ENCODE peak calls at places on chromosomes 2 and 18, in ten cellular contexts. C is heart left ventricle; N is right atrium auricular region; U is choroid plexus epithelial cell; X is Panc1; F is body of pancreas; I is heart right ventricle; M is CD4-positive, alpha-beta T cell; K is mucosa of descending colon; O is adrenal gland. S is an unnamed sample.

GRCh38 chr2:127261835-127262234 is 32.1 kb downstream of the ERCC3 start:
- DNase-seq in U (peak), X (no peak), O (no peak), K (no peak), M (no peak), I (no peak), N (no peak), C (no peak), F (no peak), S (peak)

GRCh38 chr2:71784734-71785549 is 331.6 kb downstream of the DYSF start:
- DNase-seq in N (peak), F (no peak), U (peak), K (peak), C (no peak), O (peak), X (peak), M (no peak), I (peak), S (no peak)

GRCh38 chr2:12712871-12713270 is 3.9 kb upstream of the TRIB2 start:
- DNase-seq in N (no peak), O (no peak), C (no peak), F (no peak), I (no peak), X (no peak), K (no peak), M (no peak), U (peak), S (no peak)

GRCh38 chr18:62576277-62576676 is 53.5 kb downstream of the ZCCHC2 start:
- DNase-seq in I (no peak), O (no peak), M (no peak), F (no peak), X (no peak), K (no peak), U (no peak), C (no peak), N (no peak), S (no peak)

GRCh38 chr2:156615836-156616322 is 179.7 kb downstream of the GPD2 start:
- DNase-seq in M (no peak), N (no peak), F (no peak), U (no peak), O (no peak), X (no peak), C (no peak), I (no peak), K (no peak), S (no peak)

GRCh38 chr2:28296904-28297303 is 95.8 kb upstream of the FOSL2 start:
- DNase-seq in I (no peak), F (no peak), U (no peak), N (no peak), O (no peak), M (no peak), K (no peak), C (no peak), X (no peak), S (no peak)

GRCh38 chr2:232342635-232343565 is 35.7 kb upstream of the ALPP start:
- DNase-seq in X (no peak), C (no peak), K (no peak), N (no peak), F (no peak), O (no peak), M (no peak), U (no peak), I (no peak), S (no peak)

GRCh38 chr2:239495816-239496371 is 95.1 kb upstream of the HDAC4 start:
- DNase-seq in N (no peak), I (no peak), X (no peak), O (no peak), M (no peak), F (no peak), U (no peak), C (no peak), K (no peak), S (no peak)

GRCh38 chr2:65015731-65016130 is 26.5 kb downstream of the SLC1A4 start:
- DNase-seq in C (no peak), F (no peak), M (no peak), N (no peak), X (no peak), I (no peak), K (no peak), O (no peak), U (no peak), S (no peak)

GRCh38 chr2:222608081-222608480 is 47.8 kb downstream of the FARSB start:
- DNase-seq in N (no peak), X (no peak), F (no peak), M (no peak), C (no peak), I (no peak), K (no peak), O (no peak), U (no peak), S (no peak)

GRCh38 chr2:88517759-88518201 is 65.3 kb upstream of the FOXI3 start:
- DNase-seq in F (no peak), X (no peak), N (no peak), M (no peak), K (no peak), U (no peak), O (no peak), C (no peak), I (no peak), S (no peak)

GRCh38 chr18:58842978-58843661 is 21.6 kb upstream of the ZNF532 start:
- DNase-seq in U (no peak), M (no peak), F (no peak), I (peak), X (no peak), K (no peak), O (no peak), N (no peak), C (peak), S (no peak)

GRCh38 chr2:75560022-75560767 is 544 bp downstream of the EVA1A start:
- DNase-seq in M (no peak), K (no peak), U (peak), O (no peak), F (peak), I (no peak), X (no peak), N (no peak), C (no peak), S (peak)

GRCh38 chr2:189848276-189848675 is 64.0 kb downstream of the PMS1 start:
- DNase-seq in K (no peak), I (no peak), X (no peak), F (no peak), N (no peak), C (no peak), U (no peak), M (no peak), O (no peak), S (peak)

GRCh38 chr18:48668466-48669179 is 129.8 kb downstream of the CTIF start:
- DNase-seq in C (no peak), F (no peak), K (no peak), M (no peak), I (no peak), U (no peak), O (peak), X (no peak), N (no peak), S (no peak)
- TF ChIP-seq CTCF in C (no peak), F (no peak), K (no peak), M (no peak), I (no peak), U (peak), O (no peak), X (peak), N (no peak), S (peak)

GRCh38 chr2:20615466-20616241 is 35.2 kb downstream of the HS1BP3 start:
- DNase-seq in U (no peak), C (peak), I (peak), F (no peak), M (no peak), N (no peak), X (no peak), O (peak), K (no peak), S (no peak)

GRCh38 chr2:20613342-20613916 is 37.5 kb downstream of the HS1BP3 start:
- DNase-seq in U (no peak), O (peak), I (no peak), K (no peak), X (no peak), N (no peak), C (no peak), M (no peak), F (no peak), S (no peak)

GRCh38 chr2:20612835-20613341 is 38.0 kb downstream of the HS1BP3 start:
- DNase-seq in O (no peak), F (no peak), C (no peak), M (no peak), X (no peak), U (no peak), K (no peak), I (no peak), N (no peak), S (no peak)

GRCh38 chr2:20615046-20615465 is 35.8 kb downstream of the HS1BP3 start:
- DNase-seq in U (no peak), O (no peak), I (no peak), C (no peak), M (no peak), N (no peak), X (no peak), F (no peak), K (no peak), S (no peak)

DNA sequence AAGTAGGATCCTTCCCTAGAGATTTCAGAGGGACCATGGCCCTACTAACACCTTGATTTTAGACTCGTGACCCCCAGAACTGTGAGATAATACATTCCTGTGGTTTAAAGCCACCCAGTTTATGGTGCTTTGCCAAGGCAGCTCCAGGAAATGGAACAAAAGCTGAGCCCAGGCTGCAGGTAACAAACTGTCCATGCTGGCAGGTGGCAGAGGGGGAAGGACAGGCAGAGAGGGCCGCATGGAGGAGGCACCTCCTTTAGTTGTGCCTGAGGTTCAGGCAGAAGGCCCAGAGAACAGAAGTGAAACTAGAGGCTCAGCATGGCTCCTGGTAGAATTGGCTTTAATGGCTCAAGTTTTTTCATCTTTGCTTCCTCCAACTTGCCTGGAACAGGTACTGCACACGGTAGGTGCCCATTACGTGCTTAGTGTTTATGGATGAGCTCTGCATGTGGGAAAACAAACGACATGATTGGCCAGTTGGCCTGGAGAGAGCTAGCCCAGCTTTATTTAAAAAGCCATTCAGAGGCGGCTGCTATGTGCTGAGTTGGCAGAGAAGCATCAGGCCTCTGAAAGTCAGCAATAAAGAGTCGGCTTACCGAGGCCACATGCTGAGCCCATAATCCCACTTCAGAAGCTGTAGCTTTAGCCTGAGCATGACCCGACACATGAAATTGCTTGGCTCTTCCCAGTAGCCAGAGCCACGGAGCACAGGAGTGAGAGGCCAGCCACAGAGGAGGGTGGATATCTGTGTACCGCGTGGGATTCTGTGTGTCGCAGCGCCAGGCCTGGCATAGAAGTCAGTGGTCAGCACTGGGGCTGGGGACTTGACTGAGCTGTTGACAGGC is 36.5 kb downstream of the HS1BP3 start:
- DNase-seq in N (no peak), K (no peak), M (no peak), X (no peak), F (no peak), I (no peak), U (peak), O (peak), C (peak), S (no peak)
- TF ChIP-seq CTCF in N (no peak), K (no peak), M (no peak), X (no peak), F (no peak), I (no peak), U (no peak), O (no peak), C (no peak), S (no peak)

DNA sequence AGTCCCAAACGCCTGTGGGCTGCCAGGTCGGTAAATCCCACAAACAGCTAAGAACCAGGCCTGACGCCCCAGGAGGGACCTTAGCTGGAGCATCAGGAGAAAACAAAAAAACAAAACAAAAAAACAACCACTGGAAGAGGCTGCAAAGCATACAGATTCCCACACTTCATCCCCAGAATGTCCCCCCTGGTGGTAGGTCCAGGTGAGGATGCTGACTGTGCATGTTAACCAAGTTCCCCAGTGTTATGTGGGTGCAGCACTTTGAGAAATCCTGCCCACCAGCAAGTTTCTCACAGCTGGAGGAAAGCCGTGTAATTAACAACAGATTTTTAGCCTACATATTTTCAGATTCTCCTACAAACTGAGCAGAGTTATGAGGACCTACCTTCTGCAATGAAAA is 15.1 kb downstream of the ST3GAL5 start:
- DNase-seq in F (no peak), O (no peak), M (no peak), C (no peak), I (no peak), N (no peak), X (no peak), K (no peak), U (no peak), S (no peak)
- TF ChIP-seq CTCF in F (no peak), O (peak), M (no peak), C (peak), I (no peak), N (peak), X (peak), K (no peak), U (peak), S (peak)

DNA sequence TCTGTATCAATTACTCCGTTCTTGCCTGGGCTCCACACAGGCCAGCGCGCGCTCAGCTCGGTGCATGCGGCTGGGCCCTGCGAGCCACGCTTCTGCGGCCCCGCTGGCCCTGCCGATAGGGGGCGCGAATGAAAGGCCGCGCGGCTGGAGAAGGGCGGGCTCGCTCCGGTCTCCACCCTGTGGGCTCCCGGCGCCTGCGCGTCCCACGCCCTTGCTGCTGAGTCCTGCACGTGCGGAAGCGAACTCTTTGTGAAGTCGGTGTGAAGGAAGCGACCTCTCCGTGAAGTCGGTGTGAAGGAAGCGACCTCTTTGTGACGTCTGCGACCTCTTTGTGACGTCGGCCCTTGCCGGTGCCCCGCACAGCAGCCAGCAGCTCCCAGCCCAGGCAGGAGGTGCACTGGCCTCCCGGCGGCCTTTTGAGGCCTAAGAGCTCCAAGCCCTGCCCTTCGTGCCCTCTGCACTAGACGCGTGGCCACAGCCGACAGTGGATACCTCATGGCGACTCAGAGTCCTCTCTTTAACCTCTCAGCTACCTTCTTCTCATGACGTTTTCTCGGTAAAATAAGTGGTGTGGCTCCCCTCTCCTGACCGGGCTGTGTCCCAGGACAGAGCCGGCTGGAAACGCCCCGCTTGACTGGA is 391.9 kb upstream of the RAB6C start:
- DNase-seq in K (no peak), O (no peak), F (no peak), C (no peak), X (no peak), M (no peak), I (no peak), U (no peak), N (no peak), S (no peak)
- TF ChIP-seq CTCF in K (no peak), O (no peak), F (no peak), C (no peak), X (no peak), M (no peak), I (no peak), U (no peak), N (no peak), S (no peak)

GRCh38 chr18:73983970-73984369 is 163.7 kb downstream of the FBXO15 start:
- DNase-seq in C (no peak), U (no peak), O (no peak), K (no peak), I (no peak), X (no peak), N (no peak), M (no peak), F (no peak), S (no peak)
- TF ChIP-seq CTCF in C (no peak), U (no peak), O (no peak), K (no peak), I (no peak), X (no peak), N (no peak), M (no peak), F (no peak), S (no peak)

DNA sequence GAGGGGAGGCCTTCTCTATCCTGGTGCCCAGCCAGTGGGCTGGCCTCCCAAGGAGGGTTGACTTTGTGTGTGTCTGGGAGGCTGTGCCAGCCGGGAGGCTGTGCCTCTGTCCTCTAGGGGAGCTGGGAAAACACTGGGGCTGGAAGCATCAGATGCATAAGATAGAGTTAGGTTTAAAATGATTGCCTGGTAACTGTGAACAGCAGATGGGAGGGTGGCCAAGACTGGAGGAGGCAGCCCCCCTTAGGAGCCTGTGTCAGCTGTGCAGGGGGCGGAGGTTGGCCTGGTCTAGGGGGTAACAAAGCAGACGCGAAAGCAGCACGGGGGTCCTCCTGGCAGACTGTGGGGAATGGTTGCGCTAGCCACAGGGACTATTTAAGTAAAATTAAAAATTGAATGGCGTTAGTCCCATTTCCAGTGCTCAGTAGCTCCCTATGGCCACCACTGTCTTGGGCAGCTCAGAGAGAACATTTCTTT is 1.3 kb downstream of the ING5 start:
- DNase-seq in X (no peak), M (no peak), O (no peak), C (no peak), K (peak), N (no peak), I (no peak), F (no peak), U (peak), S (peak)
- TF ChIP-seq CTCF in X (no peak), M (no peak), O (no peak), C (no peak), K (no peak), N (no peak), I (no peak), F (no peak), U (peak), S (peak)

DNA sequence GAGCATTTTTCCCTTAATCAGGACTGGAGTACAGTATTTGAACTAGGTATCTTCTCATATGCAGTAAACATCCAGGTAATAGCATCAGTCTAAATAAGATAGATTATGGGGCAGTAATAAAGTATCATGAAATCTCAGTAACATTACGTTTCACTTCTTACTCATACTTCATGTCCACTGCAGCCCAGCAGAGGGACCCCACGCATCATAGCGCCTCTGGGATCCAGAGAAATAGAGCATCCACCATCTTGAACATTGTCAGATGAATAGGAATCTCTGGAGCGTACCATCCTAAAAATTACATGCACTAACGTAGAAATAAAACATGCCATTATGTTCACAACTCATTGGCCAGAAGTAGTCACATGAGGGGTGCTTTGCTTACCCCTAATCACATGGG is 499.0 kb downstream of the CPS1 start:
- DNase-seq in O (no peak), K (no peak), M (no peak), I (no peak), U (peak), N (no peak), C (no peak), F (no peak), X (no peak), S (peak)
- TF ChIP-seq CTCF in O (no peak), K (no peak), M (no peak), I (no peak), U (peak), N (no peak), C (no peak), F (no peak), X (peak), S (peak)